ENCODE peak calls at places on chromosomes 16 and 17, in seven cellular contexts. Q is A549, L is SK-N-SH, S is breast epithelium, I is mammary epithelial cell, N is lower leg skin, F is MG63. E is an unnamed sample.
A peak's percentile ranks its signal among the peaks of the same experiment; 100 is the strongest.

GRCh38 chr16:72317378-72317777 is 145.4 kb upstream of the PMFBP1 start:
- DNase-seq in Q (no peak), L (no peak), S (no peak), I (no peak), N (no peak), F (no peak), E (no peak)

GRCh38 chr17:50831430-50832064 is 3.8 kb upstream of the WFIKKN2 start:
- DNase-seq in Q (no peak), L (no peak), S (no peak), I (no peak), N (no peak), F (no peak), E (no peak)

GRCh38 chr16:24610421-24610765 is 71.0 kb downstream of the RBBP6 start:
- DNase-seq in Q (no peak), L (no peak), S (no peak), I (peak; percentile 9), N (no peak), F (no peak), E (peak; percentile 34)

GRCh38 chr17:74806334-74806733 is 30.2 kb upstream of the NAT9 start:
- DNase-seq in Q (no peak), L (no peak), S (no peak), I (no peak), N (no peak), F (no peak), E (no peak)

GRCh38 chr17:60141111-60142018 is 8.4 kb upstream of the CA4 start:
- DNase-seq in Q (no peak), L (peak; percentile 34), S (no peak), I (no peak), N (no peak), F (no peak), E (no peak)

GRCh38 chr17:48728232-48729231 is at the start of gene HOXB13:
- DNase-seq in Q (peak; percentile 88), L (peak; percentile 54), S (no peak), I (no peak), N (no peak), F (peak; percentile 95), E (no peak)

GRCh38 chr17:28745777-28746473 is 2.1 kb downstream of the TRAF4 start:
- DNase-seq in Q (peak; percentile 55), L (no peak), S (peak; percentile 92), I (peak; percentile 90), N (no peak), F (peak; percentile 64), E (no peak)

GRCh38 chr17:7444682-7445010 is 215 bp upstream of the CHRNB1 start:
- DNase-seq in Q (no peak), L (no peak), S (no peak), I (no peak), N (no peak), F (no peak), E (no peak)

GRCh38 chr17:1060991-1061390 is 64.1 kb downstream of the TIMM22 start:
- DNase-seq in Q (peak; percentile 78), L (no peak), S (no peak), I (peak; percentile 98), N (peak; percentile 57), F (peak; percentile 98), E (no peak)

GRCh38 chr16:4787627-4788482 is at the start of gene SEPTIN12:
- DNase-seq in Q (no peak), L (peak; percentile 61), S (no peak), I (no peak), N (no peak), F (no peak), E (no peak)

GRCh38 chr16:31477220-31478216 is 5.4 kb upstream of the SLC5A2 start:
- DNase-seq in Q (peak; percentile 21), L (no peak), S (peak; percentile 77), I (no peak), N (no peak), F (no peak), E (no peak)

GRCh38 chr17:7167832-7168231 is 11.3 kb downstream of the ASGR1 start:
- DNase-seq in Q (no peak), L (no peak), S (no peak), I (no peak), N (no peak), F (no peak), E (no peak)

GRCh38 chr16:30773826-30774225 is 11.7 kb downstream of the RNF40 start:
- DNase-seq in Q (no peak), L (no peak), S (no peak), I (no peak), N (no peak), F (no peak), E (no peak)

GRCh38 chr16:35745821-35746248 is 2286.4 kb downstream of the TP53TG3F start:
- DNase-seq in Q (no peak), L (no peak), S (no peak), I (no peak), N (no peak), F (no peak), E (no peak)

GRCh38 chr17:76268015-76268749 is 3.0 kb downstream of the UBALD2 start:
- DNase-seq in Q (no peak), L (peak; percentile 39), S (no peak), I (peak; percentile 87), N (peak; percentile 86), F (no peak), E (peak; percentile 90)

GRCh38 chr16:31475949-31476304 is 4.0 kb downstream of the TGFB1I1 start:
- DNase-seq in Q (no peak), L (no peak), S (no peak), I (no peak), N (no peak), F (no peak), E (no peak)

GRCh38 chr17:80101160-80101945 is at the start of gene GAA:
- DNase-seq in Q (peak; percentile 84), L (peak; percentile 100), S (peak; percentile 78), I (peak; percentile 65), N (peak; percentile 44), F (peak; percentile 89), E (peak; percentile 96)

GRCh38 chr17:41133880-41134735 is 6.2 kb downstream of the KRTAP4-6 start:
- DNase-seq in Q (no peak), L (no peak), S (no peak), I (no peak), N (no peak), F (no peak), E (no peak)

GRCh38 chr16:15073101-15073500 is 17.2 kb upstream of the NTAN1 start:
- DNase-seq in Q (no peak), L (no peak), S (no peak), I (no peak), N (no peak), F (no peak), E (no peak)

GRCh38 chr17:46817151-46817900 is 1.2 kb downstream of the WNT3 start:
- DNase-seq in Q (no peak), L (no peak), S (no peak), I (no peak), N (no peak), F (no peak), E (no peak)
- H3K4me3 ChIP-seq in Q (no peak overlapping the region), L (no peak overlapping the region), S (no peak overlapping the region), I (no peak overlapping the region), N (no peak overlapping the region), F (no peak overlapping the region), E (no peak overlapping the region)

DNA sequence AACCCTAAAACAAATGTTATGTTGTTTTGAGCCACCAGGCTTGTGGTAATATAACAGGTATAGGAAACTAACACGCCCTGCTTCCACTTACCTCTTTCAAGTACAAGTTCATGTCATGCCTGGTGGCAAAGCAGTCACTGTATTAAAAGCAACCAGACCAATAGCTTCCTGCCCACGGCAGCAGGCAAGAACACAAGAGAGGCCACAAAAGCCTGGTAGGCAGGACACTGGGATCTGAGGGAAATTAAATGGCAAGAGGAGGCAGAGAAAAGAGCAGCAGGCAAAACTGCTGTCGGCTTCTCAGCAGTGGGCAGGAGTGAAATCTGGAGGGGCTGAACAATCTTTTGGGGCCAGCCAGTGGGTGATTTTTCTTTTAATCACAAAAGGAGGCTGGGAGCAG is 2.2 kb downstream of the CYTH1 start:
- DNase-seq in Q (no peak), L (no peak), S (peak; percentile 35), I (peak; percentile 39), N (no peak), F (no peak), E (no peak)
- H3K4me3 ChIP-seq in Q (no peak overlapping the region), L (no peak overlapping the region), S (peak overlapping the region; percentile 92), I (peak overlapping the region; percentile 16), N (no peak overlapping the region), F (no peak overlapping the region), E (peak overlapping the region; percentile 92)

GRCh38 chr17:8893059-8893458 is 25.6 kb upstream of the PIK3R6 start:
- DNase-seq in Q (no peak), L (no peak), S (no peak), I (no peak), N (no peak), F (no peak), E (no peak)

GRCh38 chr17:8894189-8894611 is 26.7 kb upstream of the PIK3R6 start:
- DNase-seq in Q (no peak), L (peak; percentile 37), S (peak; percentile 33), I (no peak), N (no peak), F (no peak), E (no peak)

GRCh38 chr17:8894673-8895578 is 27.5 kb upstream of the PIK3R6 start:
- DNase-seq in Q (peak; percentile 78), L (peak; percentile 73), S (peak; percentile 49), I (peak; percentile 55), N (peak; percentile 55), F (peak; percentile 52), E (peak; percentile 54)

GRCh38 chr17:8892338-8892690 is 24.8 kb upstream of the PIK3R6 start:
- DNase-seq in Q (no peak), L (no peak), S (no peak), I (no peak), N (no peak), F (no peak), E (no peak)

DNA sequence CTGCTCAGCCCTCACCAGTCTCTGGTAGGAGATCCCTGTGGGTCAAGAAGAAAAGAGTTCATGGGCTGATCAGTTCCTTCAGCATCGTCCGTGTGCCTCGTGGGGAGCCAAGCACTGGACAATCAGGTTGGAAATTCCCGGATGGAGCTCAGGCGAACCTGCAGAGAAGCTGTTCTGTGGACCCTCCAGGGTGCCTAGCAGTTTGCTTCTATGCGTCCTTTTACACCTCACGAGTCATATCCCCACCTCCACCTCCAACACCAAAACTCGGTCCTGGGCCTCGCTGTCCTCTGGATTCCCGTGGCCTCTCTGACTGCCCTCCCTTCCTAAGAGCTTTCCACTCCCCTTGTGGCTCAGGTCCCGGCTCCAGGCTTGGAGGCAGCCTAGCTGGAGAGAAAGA is 26.1 kb upstream of the PIK3R6 start:
- DNase-seq in Q (no peak), L (no peak), S (peak; percentile 28), I (no peak), N (no peak), F (no peak), E (no peak)
- H3K4me3 ChIP-seq in Q (no peak overlapping the region), L (no peak overlapping the region), S (no peak overlapping the region), I (no peak overlapping the region), N (no peak overlapping the region), F (no peak overlapping the region), E (no peak overlapping the region)

DNA sequence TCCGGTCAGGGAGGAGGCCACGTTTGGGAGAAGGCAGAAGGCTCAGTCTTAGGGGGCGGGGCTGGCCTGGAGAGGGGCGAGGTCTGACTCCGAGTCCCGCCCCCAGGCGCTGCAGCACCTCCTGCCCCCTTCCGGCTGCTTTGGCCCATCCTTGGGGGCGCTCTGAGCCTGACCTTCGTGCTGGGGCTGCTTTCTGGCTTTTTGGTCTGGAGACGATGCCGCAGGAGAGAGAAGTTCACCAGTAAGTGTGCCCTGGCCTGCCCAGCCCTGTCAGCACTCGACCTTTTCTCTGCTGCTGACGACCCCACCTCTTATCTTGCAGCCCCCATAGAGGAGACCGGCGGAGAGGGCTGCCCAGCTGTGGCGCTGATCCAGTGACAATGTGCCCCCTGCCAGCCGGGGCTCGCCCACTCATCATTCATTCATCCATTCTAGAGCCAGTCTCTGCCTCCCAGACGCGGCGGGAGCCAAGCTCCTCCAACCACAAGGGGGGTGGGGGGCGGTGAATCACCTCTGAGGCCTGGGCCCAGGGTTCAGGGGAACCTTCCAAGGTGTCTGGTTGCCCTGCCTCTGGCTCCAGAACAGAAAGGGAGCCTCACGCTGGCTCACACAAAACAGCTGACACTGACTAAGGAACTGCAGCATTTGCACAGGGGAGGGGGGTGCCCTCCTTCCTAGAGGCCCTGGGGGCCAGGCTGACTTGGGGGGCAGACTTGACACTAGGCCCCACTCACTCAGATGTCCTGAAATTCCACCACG is 1.5 kb downstream of the TNFRSF12A start:
- DNase-seq in Q (peak; percentile 93), L (peak; percentile 86), S (peak; percentile 83), I (peak; percentile 96), N (peak; percentile 68), F (peak; percentile 100), E (peak; percentile 89)
- H3K4me3 ChIP-seq in Q (peak overlapping the region; percentile 93), L (peak overlapping the region; percentile 80), S (peak overlapping the region; percentile 88), I (peak overlapping the region; percentile 85), N (peak overlapping the region; percentile 58), F (peak overlapping the region; percentile 99), E (peak overlapping the region; percentile 73)

E was measured in heart left ventricle.